ENCODE peak calls at places on chromosomes 4 and X, in four cellular contexts. T, O, C and Z are unnamed samples.
A peak's percentile ranks its signal among the peaks of the same experiment; 100 is the strongest.

GRCh38 chr4:162959056-162959455 is 207.6 kb downstream of the NAF1 start:
- DNase-seq in T (no peak), O (no peak), C (peak; percentile 63), Z (no peak)

GRCh38 chr4:168621806-168622589 is 125.1 kb downstream of the PALLD start:
- DNase-seq in T (no peak), O (no peak), C (no peak), Z (no peak)

GRCh38 chr4:69377562-69377961 is 97.3 kb downstream of the UGT2B28 start:
- DNase-seq in T (no peak), O (no peak), C (no peak), Z (no peak)

GRCh38 chrX:22325091-22325490 is 52.4 kb downstream of the CBLL2 start:
- DNase-seq in T (no peak), O (no peak), C (no peak), Z (no peak)

GRCh38 chr4:98572697-98573096 is 85.7 kb downstream of the TSPAN5 start:
- DNase-seq in T (no peak), O (no peak), C (no peak), Z (no peak)

GRCh38 chr4:179509489-179509888 is 2067.3 kb upstream of the AGA start:
- DNase-seq in T (no peak), O (no peak), C (no peak), Z (no peak)

GRCh38 chr4:181957088-181957487 is 286.1 kb upstream of the TENM3 start:
- DNase-seq in T (no peak), O (no peak), C (no peak), Z (no peak)

GRCh38 chr4:143599827-143600226 is 86.3 kb downstream of the SMARCA5 start:
- DNase-seq in T (no peak), O (no peak), C (no peak), Z (no peak)

GRCh38 chr4:42915484-42915883 is 23.0 kb downstream of the GRXCR1 start:
- DNase-seq in T (no peak), O (no peak), C (no peak), Z (no peak)

GRCh38 chr4:57051524-57051923 is 58.7 kb downstream of the IGFBP7 start:
- DNase-seq in T (no peak), O (no peak), C (no peak), Z (no peak)

GRCh38 chr4:176635372-176636261 is 157.1 kb downstream of the VEGFC start:
- DNase-seq in T (no peak), O (no peak), C (no peak), Z (no peak)

GRCh38 chr4:111761531-111761930 is 383.7 kb upstream of the FAM241A start:
- DNase-seq in T (no peak), O (no peak), C (no peak), Z (no peak)

GRCh38 chrX:85111347-85111746 is 107.7 kb downstream of the APOOL start:
- DNase-seq in T (peak; percentile 4), O (no peak), C (peak; percentile 60), Z (no peak)

GRCh38 chrX:42106556-42106955 is 183.2 kb upstream of the CASK start:
- DNase-seq in T (no peak), O (no peak), C (no peak), Z (no peak)

GRCh38 chrX:42432552-42432951 is 345.4 kb downstream of the PPP1R2C start:
- DNase-seq in T (no peak), O (no peak), C (no peak), Z (no peak)

GRCh38 chr4:87108142-87108546 is 112.3 kb downstream of the KLHL8 start:
- DNase-seq in T (no peak), O (peak; percentile 16), C (no peak), Z (no peak)

GRCh38 chrX:119228506-119229290 is 7.4 kb upstream of the PGRMC1 start:
- DNase-seq in T (no peak), O (no peak), C (no peak), Z (no peak)

GRCh38 chr4:2009651-2010233 is 968 bp upstream of the NELFA start:
- DNase-seq in T (peak; percentile 30), O (no peak), C (peak; percentile 46), Z (peak; percentile 67)

GRCh38 chr4:107893171-107894137 is 37.9 kb upstream of the CYP2U1 start:
- DNase-seq in T (no peak), O (no peak), C (peak; percentile 28), Z (no peak)

GRCh38 chr4:128600996-128601857 is 208.3 kb upstream of the JADE1 start:
- DNase-seq in T (peak; percentile 70), O (peak; percentile 43), C (no peak), Z (peak; percentile 9)

GRCh38 chrX:154013614-154014360 is 5.9 kb downstream of the IRAK1 start:
- DNase-seq in T (peak; percentile 72), O (no peak), C (peak; percentile 81), Z (peak; percentile 55)

GRCh38 chr4:99180367-99181169 is 36.5 kb upstream of the ADH4 start:
- DNase-seq in T (no peak), O (no peak), C (no peak), Z (no peak)

GRCh38 chr4:7890635-7891393 is 48.8 kb downstream of the AFAP1 start:
- DNase-seq in T (no peak), O (no peak), C (no peak), Z (no peak)

GRCh38 chrX:45479835-45480422 is 279.3 kb upstream of the DIPK2B start:
- DNase-seq in T (no peak), O (no peak), C (no peak), Z (no peak)

GRCh38 chr4:144582975-144583374 is 63.0 kb upstream of the HHIP start:
- DNase-seq in T (no peak), O (no peak), C (no peak), Z (no peak)

GRCh38 chr4:185532327-185532726 is 3.0 kb downstream of the PDLIM3 start:
- DNase-seq in T (no peak), O (no peak), C (no peak), Z (no peak)

GRCh38 chrX:14504960-14505538 is 24.3 kb upstream of the GLRA2 start:
- DNase-seq in T (no peak), O (no peak), C (no peak), Z (no peak)

GRCh38 chrX:7083021-7083420 is 64.5 kb upstream of the STS start:
- DNase-seq in T (no peak), O (no peak), C (peak; percentile 66), Z (peak; percentile 54)

GRCh38 chr4:152265149-152265621 is 270.7 kb downstream of the FBXW7 start:
- DNase-seq in T (peak; percentile 19), O (no peak), C (no peak), Z (no peak)

GRCh38 chr4:96483308-96484030 is 643.6 kb downstream of the PDHA2 start:
- DNase-seq in T (no peak), O (no peak), C (no peak), Z (no peak)

GRCh38 chr4:91288702-91289311 is 1015.0 kb upstream of the GRID2 start:
- DNase-seq in T (no peak), O (no peak), C (no peak), Z (no peak)

GRCh38 chr4:77349796-77350195 is 192.8 kb downstream of the CCNG2 start:
- DNase-seq in T (no peak), O (no peak), C (no peak), Z (no peak)

GRCh38 chrX:114924846-114925245 is 92.6 kb downstream of the IL13RA2 start:
- DNase-seq in T (no peak), O (no peak), C (no peak), Z (no peak)

GRCh38 chrX:70134116-70134477 is 850 bp downstream of the IGBP1 start:
- DNase-seq in T (peak; percentile 18), O (no peak), C (no peak), Z (no peak)

GRCh38 chr4:165403667-165404066 is 24.9 kb downstream of the CPE start:
- DNase-seq in T (no peak), O (no peak), C (no peak), Z (no peak)

GRCh38 chr4:113742643-113743042 is 18.9 kb downstream of the CAMK2D start:
- DNase-seq in T (no peak), O (no peak), C (no peak), Z (no peak)
- H3K4me3 ChIP-seq in T (no peak overlapping the region), O (no peak overlapping the region), C (no peak overlapping the region), Z (no peak overlapping the region)

DNA sequence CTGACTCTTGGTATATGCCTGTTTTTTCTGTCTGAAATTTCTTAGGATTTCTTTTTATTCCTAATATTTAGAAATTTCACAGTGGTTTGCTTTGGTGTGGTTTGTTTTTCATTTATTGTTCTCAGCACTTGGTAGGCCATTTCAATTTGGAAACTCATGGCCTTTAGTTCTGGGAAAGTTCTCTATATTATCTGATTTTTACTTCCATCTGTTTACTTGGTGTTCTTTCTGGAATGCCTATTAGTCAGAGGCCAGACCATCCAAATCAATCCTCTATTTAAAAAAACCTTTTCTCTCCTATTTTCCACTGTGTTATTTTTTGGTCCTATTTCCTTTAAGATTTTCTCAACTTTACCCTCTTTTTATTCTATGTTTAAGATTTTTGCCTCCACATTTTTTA is 188.1 kb upstream of the SFRP2 start:
- DNase-seq in T (no peak), O (no peak), C (no peak), Z (no peak)
- H3K27ac ChIP-seq in T (no peak overlapping the region), O (no peak overlapping the region), C (no peak overlapping the region), Z (no peak overlapping the region)

DNA sequence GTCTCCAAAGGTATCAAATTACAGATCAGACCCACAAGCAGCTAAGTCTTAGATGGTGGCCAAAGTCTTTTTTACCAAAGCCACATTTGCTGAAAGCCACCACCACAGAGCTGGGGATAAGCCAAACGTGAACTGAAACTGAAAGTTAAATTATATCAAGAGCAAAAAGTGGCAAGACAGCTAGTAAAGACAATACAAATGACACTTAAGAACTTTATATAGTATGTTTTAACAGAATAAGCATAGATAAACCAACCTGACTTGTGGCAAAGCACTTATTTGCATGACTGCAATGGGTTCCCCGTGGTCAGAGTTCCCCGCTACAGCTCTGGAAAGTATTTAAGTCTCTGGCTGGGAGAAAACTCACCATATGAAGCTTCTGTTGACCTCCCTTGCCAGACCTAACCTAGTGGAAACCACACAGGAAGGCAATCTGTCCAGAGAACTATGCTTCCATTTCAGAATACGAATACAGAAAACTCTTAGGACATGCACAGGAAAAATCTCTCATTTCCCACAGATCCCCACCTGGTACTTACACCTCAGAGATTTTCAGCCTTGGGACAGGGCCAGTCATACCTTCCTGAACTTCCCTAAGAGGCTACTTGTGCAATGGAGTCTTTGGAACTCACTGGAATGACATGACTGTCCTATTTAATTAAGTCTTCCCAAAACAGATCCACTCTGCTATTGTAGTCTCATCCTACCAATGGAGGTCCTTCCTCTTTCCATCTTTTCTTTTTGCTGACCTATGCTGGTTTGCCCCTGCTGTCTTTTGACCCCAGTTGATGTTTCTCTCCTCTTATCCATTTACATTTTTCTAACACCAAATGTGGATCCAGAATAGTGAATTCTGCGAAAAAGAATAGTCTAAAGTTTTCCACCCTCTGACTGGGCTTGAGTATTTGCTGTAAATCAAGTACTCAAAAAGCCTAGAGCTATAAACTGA is 225.1 kb downstream of the NR3C2 start:
- DNase-seq in T (no peak), O (no peak), C (no peak), Z (peak; percentile 39)
- H3K4me3 ChIP-seq in T (no peak overlapping the region), O (peak overlapping the region; percentile 44), C (peak overlapping the region; percentile 11), Z (peak overlapping the region; percentile 42)

GRCh38 chrX:139739138-139739537 is 31.2 kb upstream of the MCF2 start:
- DNase-seq in T (no peak), O (no peak), C (no peak), Z (no peak)
- H3K27ac ChIP-seq in T (no peak overlapping the region), O (no peak overlapping the region), C (no peak overlapping the region), Z (no peak overlapping the region)

GRCh38 chr4:166670341-166670740 is 564.0 kb downstream of the SPOCK3 start:
- DNase-seq in T (no peak), O (no peak), C (no peak), Z (no peak)

GRCh38 chr4:166680801-166681200 is 553.5 kb downstream of the SPOCK3 start:
- DNase-seq in T (no peak), O (no peak), C (no peak), Z (no peak)

GRCh38 chr4:166673911-166674310 is 560.4 kb downstream of the SPOCK3 start:
- DNase-seq in T (no peak), O (no peak), C (no peak), Z (no peak)

GRCh38 chr4:166675411-166675810 is 558.9 kb downstream of the SPOCK3 start:
- DNase-seq in T (no peak), O (no peak), C (no peak), Z (no peak)
- H3K4me3 ChIP-seq in T (no peak overlapping the region), O (no peak overlapping the region), C (no peak overlapping the region), Z (no peak overlapping the region)